ENCODE peak calls at places on chromosome 12, in eight cellular contexts. One of them, this sample, is unnamed. For H3K4me1, the result is how much of the 10 kb centered on the place peaks cover.

GRCh38 chr12:85866929-85867776 is 6.9 kb upstream of the NTS start:
- DNase-seq in pancreas: no peak
- DNase-seq in GM12878: no peak
- DNase-seq in endodermal cell: peak
- DNase-seq in psoas muscle: no peak
- DNase-seq in ovary: no peak
- DNase-seq in IMR-90: peak
- DNase-seq in keratinocyte: peak
- DNase-seq in this sample: peak

GRCh38 chr12:121295746-121296617 is 527 bp downstream of the CAMKK2 start:
- DNase-seq in pancreas: peak
- DNase-seq in GM12878: no peak
- DNase-seq in endodermal cell: peak
- DNase-seq in psoas muscle: peak
- DNase-seq in ovary: no peak
- DNase-seq in IMR-90: no peak
- DNase-seq in keratinocyte: no peak
- DNase-seq in this sample: peak

GRCh38 chr12:83093426-83093825 is 406.7 kb downstream of the TMTC2 start:
- DNase-seq in pancreas: no peak
- DNase-seq in GM12878: no peak
- DNase-seq in endodermal cell: no peak
- DNase-seq in psoas muscle: no peak
- DNase-seq in ovary: no peak
- DNase-seq in IMR-90: no peak
- DNase-seq in keratinocyte: no peak
- DNase-seq in this sample: no peak

GRCh38 chr12:12927211-12928079 is 24.5 kb downstream of the GPRC5D start:
- DNase-seq in pancreas: peak
- DNase-seq in GM12878: peak
- DNase-seq in endodermal cell: no peak
- DNase-seq in psoas muscle: peak
- DNase-seq in ovary: peak
- DNase-seq in IMR-90: peak
- DNase-seq in keratinocyte: peak
- DNase-seq in this sample: peak

GRCh38 chr12:78210894-78211302 is 380.2 kb downstream of the NAV3 start:
- DNase-seq in pancreas: no peak
- DNase-seq in GM12878: no peak
- DNase-seq in endodermal cell: no peak
- DNase-seq in psoas muscle: no peak
- DNase-seq in ovary: no peak
- DNase-seq in IMR-90: peak
- DNase-seq in keratinocyte: no peak
- DNase-seq in this sample: peak

GRCh38 chr12:57637364-57637763 is 4.4 kb upstream of the B4GALNT1 start:
- DNase-seq in pancreas: no peak
- DNase-seq in GM12878: no peak
- DNase-seq in endodermal cell: peak
- DNase-seq in psoas muscle: no peak
- DNase-seq in ovary: no peak
- DNase-seq in IMR-90: no peak
- DNase-seq in keratinocyte: no peak
- DNase-seq in this sample: peak

GRCh38 chr12:108820700-108821406 is 36.5 kb downstream of the SSH1 start:
- DNase-seq in pancreas: no peak
- DNase-seq in GM12878: no peak
- DNase-seq in endodermal cell: no peak
- DNase-seq in psoas muscle: no peak
- DNase-seq in ovary: no peak
- DNase-seq in IMR-90: no peak
- DNase-seq in keratinocyte: no peak
- DNase-seq in this sample: no peak

GRCh38 chr12:40727774-40728483 is 35.7 kb downstream of the CNTN1 start:
- DNase-seq in pancreas: no peak
- DNase-seq in GM12878: no peak
- DNase-seq in endodermal cell: no peak
- DNase-seq in psoas muscle: no peak
- DNase-seq in ovary: no peak
- DNase-seq in IMR-90: no peak
- DNase-seq in keratinocyte: no peak
- DNase-seq in this sample: peak

GRCh38 chr12:100539209-100539608 is 34.3 kb upstream of the GAS2L3 start:
- DNase-seq in pancreas: no peak
- DNase-seq in GM12878: no peak
- DNase-seq in endodermal cell: peak
- DNase-seq in psoas muscle: no peak
- DNase-seq in ovary: peak
- DNase-seq in IMR-90: peak
- DNase-seq in keratinocyte: no peak
- DNase-seq in this sample: no peak

GRCh38 chr12:90959538-90960139 is 4.7 kb upstream of the CCER1 start:
- DNase-seq in pancreas: no peak
- DNase-seq in GM12878: no peak
- DNase-seq in endodermal cell: no peak
- DNase-seq in psoas muscle: no peak
- DNase-seq in ovary: no peak
- DNase-seq in IMR-90: peak
- DNase-seq in keratinocyte: no peak
- DNase-seq in this sample: peak

GRCh38 chr12:54024127-54024526 is 4.1 kb upstream of the HOXC6 start:
- DNase-seq in pancreas: no peak
- DNase-seq in GM12878: no peak
- DNase-seq in endodermal cell: peak
- DNase-seq in psoas muscle: peak
- DNase-seq in ovary: peak
- DNase-seq in IMR-90: no peak
- DNase-seq in keratinocyte: no peak
- DNase-seq in this sample: no peak

GRCh38 chr12:54021432-54022013 is 6.7 kb upstream of the HOXC6 start:
- DNase-seq in pancreas: no peak
- DNase-seq in GM12878: no peak
- DNase-seq in endodermal cell: peak
- DNase-seq in psoas muscle: peak
- DNase-seq in ovary: peak
- DNase-seq in IMR-90: no peak
- DNase-seq in keratinocyte: no peak
- DNase-seq in this sample: peak

GRCh38 chr12:54024581-54024980 is 3.7 kb upstream of the HOXC6 start:
- DNase-seq in pancreas: no peak
- DNase-seq in GM12878: no peak
- DNase-seq in endodermal cell: no peak
- DNase-seq in psoas muscle: peak
- DNase-seq in ovary: no peak
- DNase-seq in IMR-90: no peak
- DNase-seq in keratinocyte: no peak
- DNase-seq in this sample: no peak

GRCh38 chr12:54021006-54021405 is 7.2 kb upstream of the HOXC6 start:
- DNase-seq in pancreas: no peak
- DNase-seq in GM12878: no peak
- DNase-seq in endodermal cell: peak
- DNase-seq in psoas muscle: peak
- DNase-seq in ovary: no peak
- DNase-seq in IMR-90: no peak
- DNase-seq in keratinocyte: no peak
- DNase-seq in this sample: no peak

GRCh38 chr12:54022960-54023884 is 5.0 kb upstream of the HOXC6 start:
- DNase-seq in pancreas: no peak
- DNase-seq in GM12878: no peak
- DNase-seq in endodermal cell: no peak
- DNase-seq in psoas muscle: peak
- DNase-seq in ovary: no peak
- DNase-seq in IMR-90: no peak
- DNase-seq in keratinocyte: no peak
- DNase-seq in this sample: no peak
- H3K4me1 ChIP-seq in pancreas: under half
- H3K4me1 ChIP-seq in GM12878: under half
- H3K4me1 ChIP-seq in endodermal cell: under half
- H3K4me1 ChIP-seq in psoas muscle: half or more
- H3K4me1 ChIP-seq in ovary: under half
- H3K4me1 ChIP-seq in IMR-90: under half
- H3K4me1 ChIP-seq in keratinocyte: half or more
- H3K4me1 ChIP-seq in this sample: under half

DNA sequence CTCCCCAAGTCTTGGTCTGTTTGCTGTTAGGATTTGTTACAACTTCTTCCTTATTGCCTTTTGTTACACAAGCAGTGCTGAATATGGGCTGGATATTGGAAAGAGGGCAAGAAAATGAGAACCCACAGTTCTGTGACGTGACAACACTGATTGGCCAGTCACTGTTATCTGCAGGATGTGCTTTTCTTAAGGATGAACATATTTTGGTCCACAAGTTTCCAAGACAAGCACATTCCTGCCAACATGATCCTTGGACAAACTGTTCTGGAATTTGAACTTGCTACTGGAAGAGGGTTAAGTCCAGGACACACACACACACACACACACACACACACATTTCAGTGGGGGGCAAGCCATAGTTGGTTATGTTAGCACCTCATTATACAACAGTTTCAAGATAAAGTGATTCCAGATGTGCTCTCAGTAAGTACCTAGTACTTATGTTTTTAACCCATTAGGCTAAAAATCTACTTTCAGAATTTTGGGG is 16.6 kb upstream of the SLC38A2 start:
- DNase-seq in pancreas: no peak
- DNase-seq in GM12878: no peak
- DNase-seq in endodermal cell: peak
- DNase-seq in psoas muscle: no peak
- DNase-seq in ovary: no peak
- DNase-seq in IMR-90: peak
- DNase-seq in keratinocyte: no peak
- DNase-seq in this sample: no peak
- H3K4me1 ChIP-seq in pancreas: under half
- H3K4me1 ChIP-seq in GM12878: half or more
- H3K4me1 ChIP-seq in endodermal cell: under half
- H3K4me1 ChIP-seq in psoas muscle: under half
- H3K4me1 ChIP-seq in ovary: under half
- H3K4me1 ChIP-seq in IMR-90: under half
- H3K4me1 ChIP-seq in keratinocyte: half or more
- H3K4me1 ChIP-seq in this sample: half or more

GRCh38 chr12:32265461-32265860 is 133.9 kb upstream of the FGD4 start:
- DNase-seq in pancreas: no peak
- DNase-seq in GM12878: no peak
- DNase-seq in endodermal cell: no peak
- DNase-seq in psoas muscle: no peak
- DNase-seq in ovary: no peak
- DNase-seq in IMR-90: no peak
- DNase-seq in keratinocyte: no peak
- DNase-seq in this sample: no peak
- H3K4me1 ChIP-seq in pancreas: under half
- H3K4me1 ChIP-seq in GM12878: under half
- H3K4me1 ChIP-seq in endodermal cell: under half
- H3K4me1 ChIP-seq in psoas muscle: under half
- H3K4me1 ChIP-seq in ovary: under half
- H3K4me1 ChIP-seq in IMR-90: under half
- H3K4me1 ChIP-seq in keratinocyte: under half
- H3K4me1 ChIP-seq in this sample: under half

GRCh38 chr12:3228587-3228986 is 151.4 kb downstream of the TSPAN9 start:
- DNase-seq in pancreas: no peak
- DNase-seq in GM12878: no peak
- DNase-seq in endodermal cell: no peak
- DNase-seq in psoas muscle: no peak
- DNase-seq in ovary: no peak
- DNase-seq in IMR-90: no peak
- DNase-seq in keratinocyte: no peak
- DNase-seq in this sample: no peak
- H3K4me1 ChIP-seq in pancreas: under half
- H3K4me1 ChIP-seq in GM12878: under half
- H3K4me1 ChIP-seq in endodermal cell: under half
- H3K4me1 ChIP-seq in psoas muscle: under half
- H3K4me1 ChIP-seq in ovary: under half
- H3K4me1 ChIP-seq in IMR-90: under half
- H3K4me1 ChIP-seq in keratinocyte: under half
- H3K4me1 ChIP-seq in this sample: under half

DNA sequence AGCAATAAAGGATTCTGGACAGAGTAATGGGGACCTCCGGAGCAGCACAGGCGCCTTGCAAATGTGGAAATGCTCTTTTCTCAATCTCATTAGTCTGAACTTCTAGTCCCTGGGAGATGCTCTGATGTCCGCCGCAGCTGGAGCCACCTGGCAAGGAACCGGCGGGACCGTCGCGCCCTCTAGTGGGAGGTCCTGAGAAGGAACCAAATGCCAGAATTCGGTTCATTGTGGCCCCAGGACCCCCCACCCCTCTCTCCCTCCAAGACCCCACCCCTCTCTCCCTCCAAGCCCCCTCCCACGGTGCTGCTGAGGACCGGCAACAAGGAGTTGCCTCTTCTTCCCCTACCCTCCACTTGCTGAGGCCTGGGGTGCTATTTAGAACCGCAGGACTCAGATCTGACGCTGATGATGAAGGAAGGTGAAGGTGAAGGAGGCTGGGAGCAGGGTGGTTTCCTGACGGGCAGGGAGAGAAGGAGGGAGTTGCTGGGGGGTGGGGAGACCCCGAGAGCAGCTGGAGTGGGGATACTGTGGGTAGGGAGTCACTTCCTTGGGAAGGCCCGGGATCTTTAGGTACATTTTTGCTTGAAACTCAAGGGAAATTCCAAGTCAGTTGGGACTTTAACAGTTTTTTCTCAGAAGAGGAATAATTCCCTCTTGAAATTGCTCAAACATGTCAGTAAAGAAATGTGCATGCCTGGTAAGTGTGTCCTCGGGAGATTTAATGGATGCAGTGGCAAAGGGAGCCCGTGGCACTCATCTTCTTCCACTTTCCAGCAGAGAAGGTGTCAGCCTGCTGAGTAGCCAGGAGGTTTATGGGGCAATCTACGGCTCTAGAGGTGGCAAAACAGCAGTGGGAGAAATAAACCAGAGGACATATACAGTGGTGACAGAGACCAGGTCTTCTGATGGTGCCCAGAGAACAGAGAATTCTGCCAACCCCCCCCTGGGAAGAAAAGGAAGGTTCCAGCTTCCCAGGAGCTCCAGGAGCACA is 42.6 kb downstream of the SMIM41 start:
- DNase-seq in pancreas: peak
- DNase-seq in GM12878: no peak
- DNase-seq in endodermal cell: peak
- DNase-seq in psoas muscle: peak
- DNase-seq in ovary: peak
- DNase-seq in IMR-90: peak
- DNase-seq in keratinocyte: no peak
- DNase-seq in this sample: peak
- H3K4me1 ChIP-seq in pancreas: under half
- H3K4me1 ChIP-seq in GM12878: under half
- H3K4me1 ChIP-seq in endodermal cell: under half
- H3K4me1 ChIP-seq in psoas muscle: under half
- H3K4me1 ChIP-seq in ovary: under half
- H3K4me1 ChIP-seq in IMR-90: under half
- H3K4me1 ChIP-seq in keratinocyte: under half
- H3K4me1 ChIP-seq in this sample: under half